ENCODE peak calls at places on chromosome 11, in ten cellular contexts. X, C, Z, G, F, K, H, I, W and N are unnamed samples.
A peak's percentile ranks its signal among the peaks of the same experiment; 100 is the strongest.

GRCh38 chr11:93054881-93055280 is 85.4 kb downstream of the MTNR1B start:
- DNase-seq in X (peak; percentile 93), C (no peak), Z (no peak), G (peak; percentile 90), F (peak; percentile 71), K (peak; percentile 97), H (no peak), I (no peak), W (no peak), N (no peak)

GRCh38 chr11:10931761-10932700 is 74.2 kb upstream of the ZBED5 start:
- DNase-seq in X (no peak), C (no peak), Z (peak; percentile 49), G (no peak), F (no peak), K (no peak), H (peak; percentile 79), I (no peak), W (peak; percentile 28), N (no peak)

GRCh38 chr11:116044946-116045345 is 540.7 kb upstream of the CADM1 start:
- DNase-seq in X (no peak), C (no peak), Z (no peak), G (no peak), F (no peak), K (no peak), H (no peak), I (no peak), W (peak; percentile 24), N (no peak)

GRCh38 chr11:63839508-63840355 is 822 bp downstream of the MARK2 start:
- DNase-seq in X (no peak), C (peak; percentile 48), Z (no peak), G (no peak), F (no peak), K (peak; percentile 23), H (peak; percentile 87), I (no peak), W (peak; percentile 44), N (no peak)

GRCh38 chr11:65606876-65607613 is 7.0 kb downstream of the MAP3K11 start:
- DNase-seq in X (peak; percentile 95), C (peak; percentile 96), Z (peak; percentile 97), G (peak; percentile 73), F (peak; percentile 100), K (peak; percentile 43), H (peak; percentile 98), I (peak; percentile 100), W (peak; percentile 93), N (no peak)

GRCh38 chr11:117381481-117381880 is 53.8 kb downstream of the CEP164 start:
- DNase-seq in X (no peak), C (no peak), Z (no peak), G (no peak), F (no peak), K (no peak), H (no peak), I (no peak), W (no peak), N (no peak)

GRCh38 chr11:27433742-27434141 is 38.8 kb downstream of the LGR4 start:
- DNase-seq in X (no peak), C (no peak), Z (no peak), G (no peak), F (no peak), K (no peak), H (no peak), I (no peak), W (no peak), N (no peak)

GRCh38 chr11:10592331-10592730 is 23.9 kb upstream of the LYVE1 start:
- DNase-seq in X (peak; percentile 94), C (no peak), Z (no peak), G (peak; percentile 85), F (peak; percentile 64), K (peak; percentile 91), H (no peak), I (no peak), W (no peak), N (no peak)

GRCh38 chr11:130775306-130776043 is 140.8 kb downstream of the SNX19 start:
- DNase-seq in X (peak; percentile 88), C (no peak), Z (no peak), G (peak; percentile 78), F (no peak), K (peak; percentile 70), H (no peak), I (no peak), W (no peak), N (no peak)

GRCh38 chr11:134792044-134792443 is 380.0 kb upstream of the B3GAT1 start:
- DNase-seq in X (no peak), C (no peak), Z (no peak), G (no peak), F (no peak), K (no peak), H (no peak), I (no peak), W (no peak), N (no peak)

GRCh38 chr11:128765571-128766530 is 72.0 kb downstream of the FLI1 start:
- DNase-seq in X (peak; percentile 82), C (no peak), Z (no peak), G (no peak), F (no peak), K (no peak), H (no peak), I (no peak), W (no peak), N (no peak)

DNA sequence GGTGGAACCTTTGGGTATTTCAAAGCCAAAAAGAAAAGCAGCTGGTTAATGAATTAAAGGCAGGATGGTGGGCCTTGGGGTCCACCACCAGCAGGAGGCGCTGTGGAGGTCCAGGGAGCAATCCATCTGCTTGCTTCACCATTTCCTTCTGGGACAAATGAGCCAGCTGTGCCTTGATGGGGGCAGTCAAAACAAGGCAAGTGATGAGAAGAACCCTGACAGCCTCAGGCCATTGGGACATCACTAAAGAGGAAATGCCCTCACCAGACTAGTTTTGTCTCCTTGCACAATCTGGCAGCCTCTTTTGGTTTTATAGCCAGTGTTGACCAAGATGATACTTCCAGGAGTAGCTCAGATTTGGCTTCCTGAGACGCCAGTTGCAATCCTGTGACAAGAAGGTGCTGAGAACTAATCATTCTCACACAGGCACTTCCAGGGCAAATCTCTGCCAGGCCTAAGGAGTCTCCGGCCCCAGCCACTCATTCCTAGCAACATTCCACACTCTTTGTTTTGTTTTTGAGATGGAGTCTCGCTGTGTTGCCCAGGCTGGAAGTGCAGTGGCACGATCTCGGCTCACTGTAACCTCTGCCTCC is 38.2 kb upstream of the WEE1 start:
- DNase-seq in X (peak; percentile 69), C (peak; percentile 75), Z (peak; percentile 89), G (peak; percentile 49), F (peak; percentile 67), K (peak; percentile 78), H (no peak), I (peak; percentile 96), W (peak; percentile 76), N (no peak)
- TF ChIP-seq CTCF in X (peak; percentile 73), C (peak; percentile 82), Z (peak; percentile 93), G (peak; percentile 84), F (peak; percentile 85), K (peak; percentile 89), H (peak; percentile 72), I (peak; percentile 98), W (peak; percentile 77), N (peak; percentile 85)

GRCh38 chr11:39724404-39724803 is 1735.0 kb downstream of the LRRC4C start:
- DNase-seq in X (no peak), C (no peak), Z (no peak), G (no peak), F (peak; percentile 67), K (no peak), H (no peak), I (no peak), W (no peak), N (no peak)
- TF ChIP-seq CTCF in X (no peak), C (no peak), Z (no peak), G (no peak), F (peak; percentile 67), K (no peak), H (no peak), I (peak; percentile 53), W (no peak), N (peak; percentile 31)

GRCh38 chr11:85590848-85591483 is 36.2 kb downstream of the DLG2 start:
- DNase-seq in X (peak; percentile 45), C (no peak), Z (no peak), G (peak; percentile 2), F (peak; percentile 70), K (peak; percentile 32), H (no peak), I (no peak), W (no peak), N (no peak)
- TF ChIP-seq CTCF in X (no peak), C (peak; percentile 39), Z (no peak), G (peak; percentile 63), F (peak; percentile 56), K (peak; percentile 22), H (no peak), I (peak; percentile 74), W (no peak), N (peak; percentile 78)

GRCh38 chr11:2930705-2931415 is 1.6 kb upstream of the PHLDA2 start:
- DNase-seq in X (peak; percentile 11), C (peak; percentile 66), Z (peak; percentile 95), G (peak; percentile 52), F (no peak), K (peak; percentile 76), H (peak; percentile 94), I (peak; percentile 98), W (peak; percentile 89), N (peak; percentile 94)

GRCh38 chr11:2928605-2929510 is at the start of gene PHLDA2:
- DNase-seq in X (peak; percentile 76), C (peak; percentile 64), Z (peak; percentile 61), G (no peak), F (peak; percentile 68), K (peak; percentile 74), H (peak; percentile 89), I (peak; percentile 87), W (peak; percentile 62), N (peak; percentile 81)

GRCh38 chr11:2931416-2931746 is 2.2 kb upstream of the PHLDA2 start:
- DNase-seq in X (no peak), C (no peak), Z (no peak), G (no peak), F (no peak), K (no peak), H (no peak), I (no peak), W (no peak), N (no peak)

GRCh38 chr11:2929511-2929879 is 275 bp upstream of the PHLDA2 start:
- DNase-seq in X (peak; percentile 60), C (peak; percentile 68), Z (peak; percentile 43), G (peak; percentile 59), F (peak; percentile 35), K (peak; percentile 87), H (peak; percentile 92), I (no peak), W (peak; percentile 63), N (peak; percentile 90)

DNA sequence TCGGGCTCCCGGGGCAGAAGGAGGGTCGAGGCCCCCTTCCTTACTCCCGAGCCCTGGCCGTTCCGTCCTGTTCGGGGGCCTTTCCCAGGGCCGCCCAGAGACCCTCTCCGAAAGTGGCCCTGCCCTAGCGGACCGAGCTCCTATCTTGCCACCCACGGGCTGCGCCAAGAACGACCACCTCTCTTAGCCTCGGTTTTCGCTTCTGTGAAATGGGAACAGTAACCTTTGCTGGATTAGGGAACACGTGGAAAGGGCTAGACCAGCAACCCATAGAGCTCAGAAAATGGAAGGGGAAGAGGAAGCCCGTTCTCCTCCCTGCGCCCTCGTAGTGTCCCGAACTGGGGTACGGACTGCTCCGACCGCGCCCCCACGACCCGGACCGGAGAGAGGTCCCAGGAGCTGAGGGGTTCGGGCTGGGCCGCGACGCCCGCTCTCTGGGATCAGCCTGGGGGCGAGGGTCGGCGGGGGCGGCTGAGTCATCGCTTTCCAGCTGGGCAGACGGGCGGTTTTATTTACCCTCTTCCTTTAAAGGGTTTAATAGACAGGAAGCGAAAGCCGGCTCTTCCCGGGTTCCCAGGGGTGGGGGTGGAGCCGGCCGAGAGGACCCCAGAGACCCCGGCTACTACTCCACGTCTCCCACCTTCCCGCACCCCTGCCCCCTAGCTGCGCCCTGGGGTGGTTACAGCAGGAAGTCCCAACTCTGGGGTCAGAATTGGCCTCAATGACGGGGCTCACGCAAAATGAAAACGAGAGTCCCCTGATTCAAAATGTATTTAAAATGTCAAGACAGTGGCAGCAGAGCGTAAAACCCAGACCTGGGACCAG is 872 bp upstream of the PHLDA2 start:
- DNase-seq in X (peak; percentile 25), C (peak; percentile 61), Z (peak; percentile 58), G (peak; percentile 59), F (peak; percentile 78), K (peak; percentile 69), H (peak; percentile 83), I (peak; percentile 90), W (no peak), N (peak; percentile 91)
- TF ChIP-seq CTCF in X (peak; percentile 63), C (peak; percentile 40), Z (no peak), G (no peak), F (peak; percentile 45), K (no peak), H (peak; percentile 33), I (no peak), W (peak; percentile 4), N (no peak)